ENCODE peak calls at places on chromosomes 12 and 14, in eight cellular contexts. One of them, this sample, is unnamed.

GRCh38 chr12:60830381-60830780 is 1234.6 kb downstream of the SLC16A7 start:
- DNase-seq in HL-60: no peak
- DNase-seq in adrenal gland: no peak
- DNase-seq in esophagus squamous epithelium: no peak
- DNase-seq in dorsolateral prefrontal cortex: no peak
- DNase-seq in mesothelial cell of epicardium: no peak
- DNase-seq in testis: no peak
- DNase-seq in tibial artery: no peak
- DNase-seq in this sample: no peak

GRCh38 chr14:89121961-89122675 is 294.9 kb downstream of the FOXN3 start:
- DNase-seq in HL-60: no peak
- DNase-seq in esophagus squamous epithelium: no peak
- DNase-seq in tibial artery: no peak
- DNase-seq in adrenal gland: no peak
- DNase-seq in testis: no peak
- DNase-seq in mesothelial cell of epicardium: no peak
- DNase-seq in dorsolateral prefrontal cortex: no peak
- DNase-seq in this sample: no peak

GRCh38 chr12:102474438-102475064 is 5.8 kb downstream of the IGF1 start:
- DNase-seq in esophagus squamous epithelium: no peak
- DNase-seq in mesothelial cell of epicardium: no peak
- DNase-seq in HL-60: no peak
- DNase-seq in dorsolateral prefrontal cortex: no peak
- DNase-seq in adrenal gland: no peak
- DNase-seq in tibial artery: no peak
- DNase-seq in testis: no peak
- DNase-seq in this sample: no peak

GRCh38 chr14:86847176-86847575 is 1145.8 kb downstream of the GALC start:
- DNase-seq in esophagus squamous epithelium: no peak
- DNase-seq in mesothelial cell of epicardium: no peak
- DNase-seq in HL-60: no peak
- DNase-seq in adrenal gland: no peak
- DNase-seq in testis: no peak
- DNase-seq in tibial artery: no peak
- DNase-seq in dorsolateral prefrontal cortex: no peak
- DNase-seq in this sample: no peak

GRCh38 chr12:51771008-51771407 is 77.5 kb downstream of the FIGNL2 start:
- DNase-seq in adrenal gland: no peak
- DNase-seq in esophagus squamous epithelium: no peak
- DNase-seq in dorsolateral prefrontal cortex: no peak
- DNase-seq in mesothelial cell of epicardium: no peak
- DNase-seq in tibial artery: no peak
- DNase-seq in HL-60: no peak
- DNase-seq in testis: no peak
- DNase-seq in this sample: no peak

GRCh38 chr12:120620624-120621023 is 19.8 kb upstream of the CABP1 start:
- DNase-seq in adrenal gland: no peak
- DNase-seq in HL-60: no peak
- DNase-seq in dorsolateral prefrontal cortex: no peak
- DNase-seq in testis: no peak
- DNase-seq in tibial artery: no peak
- DNase-seq in mesothelial cell of epicardium: no peak
- DNase-seq in esophagus squamous epithelium: no peak
- DNase-seq in this sample: no peak

GRCh38 chr12:108744021-108744897 is 12.9 kb upstream of the CORO1C start:
- DNase-seq in testis: no peak
- DNase-seq in HL-60: no peak
- DNase-seq in dorsolateral prefrontal cortex: no peak
- DNase-seq in tibial artery: no peak
- DNase-seq in esophagus squamous epithelium: no peak
- DNase-seq in adrenal gland: peak; percentile 41
- DNase-seq in mesothelial cell of epicardium: no peak
- DNase-seq in this sample: no peak

GRCh38 chr12:32918890-32919791 is 22.6 kb upstream of the PKP2 start:
- DNase-seq in esophagus squamous epithelium: no peak
- DNase-seq in mesothelial cell of epicardium: no peak
- DNase-seq in tibial artery: no peak
- DNase-seq in HL-60: no peak
- DNase-seq in dorsolateral prefrontal cortex: no peak
- DNase-seq in testis: peak; percentile 34
- DNase-seq in adrenal gland: no peak
- DNase-seq in this sample: peak; percentile 17

GRCh38 chr12:10171954-10172353 is at the start of gene OLR1:
- DNase-seq in HL-60: no peak
- DNase-seq in testis: no peak
- DNase-seq in mesothelial cell of epicardium: no peak
- DNase-seq in adrenal gland: no peak
- DNase-seq in dorsolateral prefrontal cortex: no peak
- DNase-seq in tibial artery: no peak
- DNase-seq in esophagus squamous epithelium: no peak
- DNase-seq in this sample: no peak

GRCh38 chr12:132427999-132428871 is 61.7 kb upstream of the FBRSL1 start:
- DNase-seq in testis: no peak
- DNase-seq in mesothelial cell of epicardium: no peak
- DNase-seq in adrenal gland: no peak
- DNase-seq in HL-60: no peak
- DNase-seq in esophagus squamous epithelium: no peak
- DNase-seq in tibial artery: no peak
- DNase-seq in dorsolateral prefrontal cortex: no peak
- DNase-seq in this sample: no peak

GRCh38 chr12:89756638-89757321 is 48.1 kb upstream of the ATP2B1 start:
- DNase-seq in esophagus squamous epithelium: no peak
- DNase-seq in tibial artery: no peak
- DNase-seq in testis: no peak
- DNase-seq in dorsolateral prefrontal cortex: no peak
- DNase-seq in mesothelial cell of epicardium: no peak
- DNase-seq in HL-60: peak; percentile 98
- DNase-seq in adrenal gland: no peak
- DNase-seq in this sample: no peak

GRCh38 chr12:47085815-47086252 is 6.1 kb upstream of the AMIGO2 start:
- DNase-seq in dorsolateral prefrontal cortex: no peak
- DNase-seq in adrenal gland: no peak
- DNase-seq in mesothelial cell of epicardium: no peak
- DNase-seq in esophagus squamous epithelium: no peak
- DNase-seq in tibial artery: no peak
- DNase-seq in testis: no peak
- DNase-seq in HL-60: no peak
- DNase-seq in this sample: no peak

GRCh38 chr14:103943673-103944072 is 1.3 kb upstream of the RD3L start:
- DNase-seq in tibial artery: no peak
- DNase-seq in mesothelial cell of epicardium: no peak
- DNase-seq in adrenal gland: no peak
- DNase-seq in HL-60: no peak
- DNase-seq in dorsolateral prefrontal cortex: no peak
- DNase-seq in testis: no peak
- DNase-seq in esophagus squamous epithelium: no peak
- DNase-seq in this sample: no peak

GRCh38 chr12:92118826-92119536 is 26.7 kb downstream of the BTG1 start:
- DNase-seq in adrenal gland: no peak
- DNase-seq in dorsolateral prefrontal cortex: no peak
- DNase-seq in HL-60: no peak
- DNase-seq in esophagus squamous epithelium: no peak
- DNase-seq in testis: no peak
- DNase-seq in tibial artery: no peak
- DNase-seq in mesothelial cell of epicardium: no peak
- DNase-seq in this sample: no peak

GRCh38 chr14:21999400-21999799 is 325.8 kb upstream of the OR4E1 start:
- DNase-seq in mesothelial cell of epicardium: no peak
- DNase-seq in HL-60: no peak
- DNase-seq in dorsolateral prefrontal cortex: no peak
- DNase-seq in tibial artery: no peak
- DNase-seq in adrenal gland: no peak
- DNase-seq in testis: no peak
- DNase-seq in esophagus squamous epithelium: no peak
- DNase-seq in this sample: no peak

GRCh38 chr14:21993070-21993469 is 319.5 kb upstream of the OR4E1 start:
- DNase-seq in tibial artery: no peak
- DNase-seq in dorsolateral prefrontal cortex: no peak
- DNase-seq in HL-60: no peak
- DNase-seq in adrenal gland: no peak
- DNase-seq in esophagus squamous epithelium: no peak
- DNase-seq in testis: no peak
- DNase-seq in mesothelial cell of epicardium: no peak
- DNase-seq in this sample: no peak

GRCh38 chr14:21993837-21994236 is 320.2 kb upstream of the OR4E1 start:
- DNase-seq in HL-60: no peak
- DNase-seq in adrenal gland: no peak
- DNase-seq in tibial artery: no peak
- DNase-seq in dorsolateral prefrontal cortex: no peak
- DNase-seq in esophagus squamous epithelium: no peak
- DNase-seq in testis: no peak
- DNase-seq in mesothelial cell of epicardium: no peak
- DNase-seq in this sample: no peak

GRCh38 chr14:21995332-21995731 is 321.7 kb upstream of the OR4E1 start:
- DNase-seq in esophagus squamous epithelium: no peak
- DNase-seq in tibial artery: no peak
- DNase-seq in adrenal gland: no peak
- DNase-seq in testis: no peak
- DNase-seq in HL-60: no peak
- DNase-seq in mesothelial cell of epicardium: no peak
- DNase-seq in dorsolateral prefrontal cortex: no peak
- DNase-seq in this sample: no peak

GRCh38 chr14:21997300-21997699 is 323.7 kb upstream of the OR4E1 start:
- DNase-seq in HL-60: no peak
- DNase-seq in tibial artery: no peak
- DNase-seq in testis: no peak
- DNase-seq in adrenal gland: no peak
- DNase-seq in esophagus squamous epithelium: no peak
- DNase-seq in dorsolateral prefrontal cortex: no peak
- DNase-seq in mesothelial cell of epicardium: no peak
- DNase-seq in this sample: no peak
- TF ChIP-seq CTCF in HL-60: no peak
- TF ChIP-seq CTCF in tibial artery: no peak
- TF ChIP-seq CTCF in testis: no peak
- TF ChIP-seq CTCF in adrenal gland: no peak
- TF ChIP-seq CTCF in esophagus squamous epithelium: no peak
- TF ChIP-seq CTCF in dorsolateral prefrontal cortex: peak; percentile 29
- TF ChIP-seq CTCF in mesothelial cell of epicardium: no peak
- TF ChIP-seq CTCF in this sample: peak; percentile 31

GRCh38 chr12:79012616-79013015 is 148.0 kb downstream of the SYT1 start:
- DNase-seq in mesothelial cell of epicardium: no peak
- DNase-seq in testis: no peak
- DNase-seq in esophagus squamous epithelium: no peak
- DNase-seq in tibial artery: no peak
- DNase-seq in HL-60: no peak
- DNase-seq in adrenal gland: no peak
- DNase-seq in dorsolateral prefrontal cortex: no peak
- DNase-seq in this sample: no peak

GRCh38 chr12:79006306-79006705 is 141.7 kb downstream of the SYT1 start:
- DNase-seq in tibial artery: no peak
- DNase-seq in dorsolateral prefrontal cortex: no peak
- DNase-seq in adrenal gland: no peak
- DNase-seq in HL-60: no peak
- DNase-seq in mesothelial cell of epicardium: no peak
- DNase-seq in testis: no peak
- DNase-seq in esophagus squamous epithelium: no peak
- DNase-seq in this sample: no peak

GRCh38 chr12:79008591-79008990 is 144.0 kb downstream of the SYT1 start:
- DNase-seq in testis: no peak
- DNase-seq in HL-60: no peak
- DNase-seq in tibial artery: no peak
- DNase-seq in dorsolateral prefrontal cortex: no peak
- DNase-seq in adrenal gland: no peak
- DNase-seq in mesothelial cell of epicardium: no peak
- DNase-seq in esophagus squamous epithelium: no peak
- DNase-seq in this sample: no peak
- TF ChIP-seq CTCF in testis: no peak
- TF ChIP-seq CTCF in HL-60: no peak
- TF ChIP-seq CTCF in tibial artery: no peak
- TF ChIP-seq CTCF in dorsolateral prefrontal cortex: no peak
- TF ChIP-seq CTCF in adrenal gland: no peak
- TF ChIP-seq CTCF in mesothelial cell of epicardium: no peak
- TF ChIP-seq CTCF in esophagus squamous epithelium: no peak
- TF ChIP-seq CTCF in this sample: no peak

GRCh38 chr14:58367296-58367695 is 28.4 kb upstream of the TOMM20L start:
- DNase-seq in tibial artery: peak; percentile 27
- DNase-seq in mesothelial cell of epicardium: no peak
- DNase-seq in HL-60: no peak
- DNase-seq in testis: peak; percentile 86
- DNase-seq in dorsolateral prefrontal cortex: no peak
- DNase-seq in esophagus squamous epithelium: no peak
- DNase-seq in adrenal gland: no peak
- DNase-seq in this sample: no peak

GRCh38 chr14:58362798-58363412 is 32.8 kb upstream of the TOMM20L start:
- DNase-seq in adrenal gland: no peak
- DNase-seq in dorsolateral prefrontal cortex: no peak
- DNase-seq in tibial artery: no peak
- DNase-seq in testis: no peak
- DNase-seq in esophagus squamous epithelium: no peak
- DNase-seq in HL-60: peak; percentile 13
- DNase-seq in mesothelial cell of epicardium: no peak
- DNase-seq in this sample: no peak
- TF ChIP-seq CTCF in adrenal gland: peak; percentile 19
- TF ChIP-seq CTCF in dorsolateral prefrontal cortex: peak; percentile 41
- TF ChIP-seq CTCF in tibial artery: no peak
- TF ChIP-seq CTCF in testis: peak; percentile 11
- TF ChIP-seq CTCF in esophagus squamous epithelium: peak; percentile 27
- TF ChIP-seq CTCF in HL-60: no peak
- TF ChIP-seq CTCF in mesothelial cell of epicardium: no peak
- TF ChIP-seq CTCF in this sample: peak; percentile 57

GRCh38 chr14:73787760-73788508 is 63.7 kb upstream of the PTGR2 start:
- DNase-seq in tibial artery: no peak
- DNase-seq in testis: no peak
- DNase-seq in mesothelial cell of epicardium: no peak
- DNase-seq in dorsolateral prefrontal cortex: no peak
- DNase-seq in esophagus squamous epithelium: no peak
- DNase-seq in HL-60: no peak
- DNase-seq in adrenal gland: no peak
- DNase-seq in this sample: no peak

GRCh38 chr14:73785336-73785833 is 66.2 kb upstream of the PTGR2 start:
- DNase-seq in mesothelial cell of epicardium: no peak
- DNase-seq in dorsolateral prefrontal cortex: no peak
- DNase-seq in adrenal gland: peak; percentile 72
- DNase-seq in esophagus squamous epithelium: no peak
- DNase-seq in tibial artery: no peak
- DNase-seq in HL-60: no peak
- DNase-seq in testis: no peak
- DNase-seq in this sample: peak; percentile 45

GRCh38 chr14:73785834-73786631 is 65.6 kb upstream of the PTGR2 start:
- DNase-seq in HL-60: peak; percentile 83
- DNase-seq in esophagus squamous epithelium: no peak
- DNase-seq in testis: peak; percentile 83
- DNase-seq in mesothelial cell of epicardium: peak; percentile 66
- DNase-seq in adrenal gland: peak; percentile 93
- DNase-seq in tibial artery: peak; percentile 88
- DNase-seq in dorsolateral prefrontal cortex: peak; percentile 57
- DNase-seq in this sample: peak; percentile 69

GRCh38 chr14:73786942-73787759 is 64.5 kb upstream of the PTGR2 start:
- DNase-seq in mesothelial cell of epicardium: peak; percentile 67
- DNase-seq in testis: peak; percentile 76
- DNase-seq in dorsolateral prefrontal cortex: peak; percentile 64
- DNase-seq in tibial artery: peak; percentile 56
- DNase-seq in adrenal gland: peak; percentile 73
- DNase-seq in esophagus squamous epithelium: no peak
- DNase-seq in HL-60: no peak
- DNase-seq in this sample: peak; percentile 64

GRCh38 chr14:73786632-73786941 is 65.0 kb upstream of the PTGR2 start:
- DNase-seq in HL-60: no peak
- DNase-seq in mesothelial cell of epicardium: no peak
- DNase-seq in esophagus squamous epithelium: no peak
- DNase-seq in adrenal gland: no peak
- DNase-seq in tibial artery: no peak
- DNase-seq in testis: no peak
- DNase-seq in dorsolateral prefrontal cortex: no peak
- DNase-seq in this sample: peak; percentile 56
- TF ChIP-seq CTCF in HL-60: no peak
- TF ChIP-seq CTCF in mesothelial cell of epicardium: no peak
- TF ChIP-seq CTCF in esophagus squamous epithelium: no peak
- TF ChIP-seq CTCF in adrenal gland: no peak
- TF ChIP-seq CTCF in tibial artery: no peak
- TF ChIP-seq CTCF in testis: no peak
- TF ChIP-seq CTCF in dorsolateral prefrontal cortex: no peak
- TF ChIP-seq CTCF in this sample: no peak

This sample was measured in BE2C.